ENCODE peak calls at places on chromosomes 4 and X, in four cellular contexts. A is CD8-positive, alpha-beta memory T cell; L is kidney tubule cell; N is GM20000. V is an unnamed sample.

GRCh38 chr4:28082686-28083390 is 1222.2 kb downstream of the STIM2 start:
- DNase-seq in A (no peak), L (no peak), N (no peak), V (no peak)

GRCh38 chrX:107565916-107566602 is 62.3 kb upstream of the PRPS1 start:
- DNase-seq in A (no peak), L (peak), N (no peak), V (no peak)

GRCh38 chrX:39203427-39203826 is 402.2 kb downstream of the MID1IP1 start:
- DNase-seq in A (no peak), L (no peak), N (no peak), V (no peak)

GRCh38 chr4:40231464-40231863 is 34.6 kb downstream of the RHOH start:
- DNase-seq in A (no peak), L (no peak), N (no peak), V (no peak)

GRCh38 chrX:136608295-136608933 is 39.5 kb upstream of the CD40LG start:
- DNase-seq in A (peak), L (peak), N (no peak), V (peak)

GRCh38 chr4:41213563-41214157 is 682 bp downstream of the APBB2 start:
- DNase-seq in A (no peak), L (peak), N (peak), V (no peak)

GRCh38 chr4:153114771-153115321 is 89.4 kb upstream of the TRIM2 start:
- DNase-seq in A (no peak), L (peak), N (no peak), V (peak)

GRCh38 chrX:10629905-10630304 is 9.5 kb upstream of the MID1 start:
- DNase-seq in A (no peak), L (no peak), N (no peak), V (no peak)

GRCh38 chr4:133062851-133063250 is 86.2 kb upstream of the PCDH10 start:
- DNase-seq in A (no peak), L (no peak), N (no peak), V (no peak)

GRCh38 chrX:75887833-75888232 is 102.8 kb upstream of the MAGEE2 start:
- DNase-seq in A (no peak), L (no peak), N (no peak), V (no peak)

GRCh38 chrX:132033166-132033565 is 10.1 kb downstream of the STK26 start:
- DNase-seq in A (no peak), L (no peak), N (no peak), V (no peak)

GRCh38 chr4:179325181-179325580 is 1882.9 kb upstream of the AGA start:
- DNase-seq in A (no peak), L (no peak), N (no peak), V (peak)

GRCh38 chr4:168605411-168605810 is 108.6 kb downstream of the PALLD start:
- DNase-seq in A (no peak), L (peak), N (no peak), V (peak)

GRCh38 chr4:137819964-137820383 is 287.7 kb upstream of the PCDH18 start:
- DNase-seq in A (no peak), L (peak), N (peak), V (peak)

GRCh38 chr4:139552908-139553307 is 3.1 kb downstream of the SETD7 start:
- DNase-seq in A (no peak), L (no peak), N (no peak), V (no peak)

GRCh38 chr4:77960367-77960766 is 96.8 kb upstream of the FRAS1 start:
- DNase-seq in A (no peak), L (no peak), N (no peak), V (no peak)

GRCh38 chr4:141524116-141524515 is 112.3 kb upstream of the IL15 start:
- DNase-seq in A (no peak), L (peak), N (no peak), V (no peak)

GRCh38 chr4:166458756-166459155 is 585.7 kb downstream of the TLL1 start:
- DNase-seq in A (no peak), L (peak), N (no peak), V (peak)

GRCh38 chr4:31204895-31205294 is 484.7 kb downstream of the PCDH7 start:
- DNase-seq in A (no peak), L (no peak), N (no peak), V (no peak)

GRCh38 chr4:184255361-184255760 is 37.7 kb upstream of the ENPP6 start:
- DNase-seq in A (no peak), L (no peak), N (no peak), V (no peak)

GRCh38 chr4:73860884-73861283 is 7.8 kb downstream of the PF4V1 start:
- DNase-seq in A (no peak), L (no peak), N (no peak), V (no peak)